ENCODE peak calls at places on chromosomes 11 and 22, in nine cellular contexts. S, B, A, L, Q, O, W, Y and F are unnamed samples.

GRCh38 chr11:76623171-76623883 is 47.2 kb downstream of the LRRC32 start:
- DNase-seq in S (no peak), B (peak), A (no peak), L (peak), Q (peak), O (no peak), W (no peak), Y (no peak), F (no peak)

GRCh38 chr11:121649798-121650197 is 197.0 kb upstream of the SORL1-AS1 start:
- DNase-seq in S (no peak), B (no peak), A (no peak), L (no peak), Q (no peak), O (no peak), W (no peak), Y (no peak), F (no peak)

GRCh38 chr11:34632105-34632780 is 11.3 kb downstream of the EHF start:
- DNase-seq in S (no peak), B (no peak), A (no peak), L (no peak), Q (no peak), O (no peak), W (no peak), Y (no peak), F (no peak)

GRCh38 chr11:117572129-117572528 is 224.9 kb downstream of the DSCAML1 start:
- DNase-seq in S (no peak), B (peak), A (no peak), L (no peak), Q (no peak), O (no peak), W (no peak), Y (no peak), F (no peak)

GRCh38 chr11:77284476-77285468 is 16.7 kb downstream of the GDPD4 start:
- DNase-seq in S (no peak), B (no peak), A (no peak), L (no peak), Q (no peak), O (no peak), W (no peak), Y (no peak), F (no peak)

GRCh38 chr11:34308821-34309585 is 48.8 kb downstream of the ABTB2 start:
- DNase-seq in S (no peak), B (peak), A (peak), L (peak), Q (no peak), O (no peak), W (no peak), Y (no peak), F (peak)

GRCh38 chr22:49807780-49808708 is 19.6 kb downstream of the BRD1 start:
- DNase-seq in S (no peak), B (peak), A (no peak), L (no peak), Q (no peak), O (no peak), W (no peak), Y (peak), F (no peak)

GRCh38 chr11:102026975-102027374 is 20.3 kb upstream of the CFAP300 start:
- DNase-seq in S (no peak), B (no peak), A (no peak), L (no peak), Q (no peak), O (no peak), W (no peak), Y (no peak), F (no peak)

GRCh38 chr11:104075716-104076115 is 39.3 kb downstream of the DDI1 start:
- DNase-seq in S (no peak), B (no peak), A (no peak), L (no peak), Q (no peak), O (no peak), W (no peak), Y (no peak), F (no peak)

GRCh38 chr11:122642472-122642922 is 13.0 kb upstream of the UBASH3B start:
- DNase-seq in S (peak), B (peak), A (no peak), L (peak), Q (no peak), O (no peak), W (no peak), Y (no peak), F (peak)

GRCh38 chr22:44737414-44738346 is 14.7 kb upstream of the ARHGAP8 start:
- DNase-seq in S (no peak), B (no peak), A (no peak), L (no peak), Q (no peak), O (no peak), W (no peak), Y (no peak), F (no peak)

GRCh38 chr11:456533-456932 is 6.5 kb downstream of the PTDSS2 start:
- DNase-seq in S (no peak), B (no peak), A (no peak), L (no peak), Q (no peak), O (no peak), W (no peak), Y (no peak), F (no peak)

GRCh38 chr11:34501500-34501899 is 12.1 kb downstream of the ELF5 start:
- DNase-seq in S (peak), B (peak), A (peak), L (peak), Q (no peak), O (no peak), W (no peak), Y (no peak), F (peak)

GRCh38 chr22:39110631-39111561 is 13.9 kb downstream of the APOBEC3H start:
- DNase-seq in S (no peak), B (no peak), A (no peak), L (no peak), Q (no peak), O (no peak), W (no peak), Y (no peak), F (no peak)

GRCh38 chr11:91173701-91174100 is 950.9 kb upstream of the CHORDC1 start:
- DNase-seq in S (no peak), B (no peak), A (no peak), L (no peak), Q (no peak), O (no peak), W (no peak), Y (no peak), F (no peak)